ENCODE peak calls at places on chromosome 22, in four cellular contexts. One of them, this sample, is unnamed.

GRCh38 chr22:42282252-42282942 is 11.9 kb upstream of the TCF20 start:
- DNase-seq in HFFc6: no peak
- DNase-seq in foreskin fibroblast: no peak
- DNase-seq in cardiac fibroblast: no peak
- DNase-seq in this sample: no peak

GRCh38 chr22:37145415-37146385 is 4.0 kb downstream of the IL2RB start:
- DNase-seq in cardiac fibroblast: no peak
- DNase-seq in HFFc6: no peak
- DNase-seq in foreskin fibroblast: no peak
- DNase-seq in this sample: no peak

GRCh38 chr22:39311592-39312400 is 7.6 kb downstream of the RPL3 start:
- DNase-seq in foreskin fibroblast: no peak
- DNase-seq in cardiac fibroblast: peak
- DNase-seq in HFFc6: peak
- DNase-seq in this sample: no peak

GRCh38 chr22:48849963-48850657 is 977.6 kb downstream of the BRD1 start:
- DNase-seq in foreskin fibroblast: no peak
- DNase-seq in HFFc6: no peak
- DNase-seq in cardiac fibroblast: no peak
- DNase-seq in this sample: no peak

GRCh38 chr22:37049224-37049623 is 2.3 kb upstream of the KCTD17 start:
- DNase-seq in foreskin fibroblast: no peak
- DNase-seq in cardiac fibroblast: no peak
- DNase-seq in HFFc6: no peak
- DNase-seq in this sample: no peak

GRCh38 chr22:50531546-50532352 is 1.9 kb upstream of the TYMP start:
- DNase-seq in cardiac fibroblast: peak
- DNase-seq in HFFc6: peak
- DNase-seq in foreskin fibroblast: no peak
- DNase-seq in this sample: peak

GRCh38 chr22:36331912-36332622 is 55.7 kb downstream of the MYH9 start:
- DNase-seq in HFFc6: no peak
- DNase-seq in foreskin fibroblast: peak
- DNase-seq in cardiac fibroblast: peak
- DNase-seq in this sample: peak

GRCh38 chr22:10961043-10961860 is 4566.7 kb upstream of the OR11H1 start:
- DNase-seq in foreskin fibroblast: no peak
- DNase-seq in cardiac fibroblast: no peak
- DNase-seq in HFFc6: no peak
- DNase-seq in this sample: no peak

GRCh38 chr22:37298748-37299495 is 16.6 kb downstream of the CYTH4 start:
- DNase-seq in cardiac fibroblast: no peak
- DNase-seq in HFFc6: no peak
- DNase-seq in foreskin fibroblast: no peak
- DNase-seq in this sample: no peak

GRCh38 chr22:31926969-31927368 is 17.4 kb upstream of the YWHAH start:
- DNase-seq in foreskin fibroblast: no peak
- DNase-seq in cardiac fibroblast: no peak
- DNase-seq in HFFc6: no peak
- DNase-seq in this sample: no peak

GRCh38 chr22:45964372-45964771 is 12.6 kb downstream of the WNT7B start:
- DNase-seq in foreskin fibroblast: no peak
- DNase-seq in cardiac fibroblast: no peak
- DNase-seq in HFFc6: no peak
- DNase-seq in this sample: no peak

GRCh38 chr22:44426981-44427380 is 71.1 kb downstream of the RTL6 start:
- DNase-seq in cardiac fibroblast: no peak
- DNase-seq in foreskin fibroblast: no peak
- DNase-seq in HFFc6: no peak
- DNase-seq in this sample: no peak

GRCh38 chr22:27975381-27976013 is 56.4 kb upstream of the PITPNB start:
- DNase-seq in cardiac fibroblast: no peak
- DNase-seq in HFFc6: no peak
- DNase-seq in foreskin fibroblast: no peak
- DNase-seq in this sample: no peak

This sample was measured in HCEC 1CT.